ENCODE peak calls at places on chromosomes 5 and 9, in nine cellular contexts. One of them, this sample, is unnamed.

GRCh38 chr9:82565188-82565966 is 497.6 kb downstream of the RASEF start:
- DNase-seq in activated CD4-positive, CD25-positive, alpha-beta regulatory T cell: no peak
- DNase-seq in mucosa of descending colon: no peak
- DNase-seq in GM03348: no peak
- DNase-seq in stimulated activated CD4-positive, alpha-beta T cell treated with anti-CD3 and anti-CD28 coated beads, Interleukin-1b, Interleukin-23, amount 100 ng/mL, for 24 hours: no peak
- DNase-seq in NCI-H774: no peak
- DNase-seq in COR-L47: no peak
- DNase-seq in fibroblast of pulmonary artery: no peak
- DNase-seq in activated CD8-positive, alpha-beta memory T cell treated with anti-CD3 and anti-CD28 coated beads, Interleukin-2, amount 10 ng/mL, durations not matched to agents 7 days and 5 days: no peak
- DNase-seq in this sample: no peak

GRCh38 chr9:99269429-99269828 is 47.3 kb downstream of the SEC61B start:
- DNase-seq in activated CD4-positive, CD25-positive, alpha-beta regulatory T cell: no peak
- DNase-seq in mucosa of descending colon: no peak
- DNase-seq in GM03348: peak; percentile 73
- DNase-seq in stimulated activated CD4-positive, alpha-beta T cell treated with anti-CD3 and anti-CD28 coated beads, Interleukin-1b, Interleukin-23, amount 100 ng/mL, for 24 hours: no peak
- DNase-seq in NCI-H774: no peak
- DNase-seq in COR-L47: no peak
- DNase-seq in fibroblast of pulmonary artery: peak; percentile 74
- DNase-seq in activated CD8-positive, alpha-beta memory T cell treated with anti-CD3 and anti-CD28 coated beads, Interleukin-2, amount 10 ng/mL, durations not matched to agents 7 days and 5 days: no peak
- DNase-seq in this sample: peak; percentile 87

GRCh38 chr5:124402144-124402581 is 344.3 kb downstream of the ZNF608 start:
- DNase-seq in activated CD4-positive, CD25-positive, alpha-beta regulatory T cell: no peak
- DNase-seq in mucosa of descending colon: peak; percentile 11
- DNase-seq in GM03348: no peak
- DNase-seq in stimulated activated CD4-positive, alpha-beta T cell treated with anti-CD3 and anti-CD28 coated beads, Interleukin-1b, Interleukin-23, amount 100 ng/mL, for 24 hours: no peak
- DNase-seq in NCI-H774: no peak
- DNase-seq in COR-L47: no peak
- DNase-seq in fibroblast of pulmonary artery: peak; percentile 79
- DNase-seq in activated CD8-positive, alpha-beta memory T cell treated with anti-CD3 and anti-CD28 coated beads, Interleukin-2, amount 10 ng/mL, durations not matched to agents 7 days and 5 days: no peak
- DNase-seq in this sample: peak; percentile 75

GRCh38 chr5:132751444-132751843 is 4.2 kb downstream of the CCNI2 start:
- DNase-seq in activated CD4-positive, CD25-positive, alpha-beta regulatory T cell: no peak
- DNase-seq in mucosa of descending colon: no peak
- DNase-seq in GM03348: peak; percentile 77
- DNase-seq in stimulated activated CD4-positive, alpha-beta T cell treated with anti-CD3 and anti-CD28 coated beads, Interleukin-1b, Interleukin-23, amount 100 ng/mL, for 24 hours: peak; percentile 37
- DNase-seq in NCI-H774: no peak
- DNase-seq in COR-L47: no peak
- DNase-seq in fibroblast of pulmonary artery: peak; percentile 89
- DNase-seq in activated CD8-positive, alpha-beta memory T cell treated with anti-CD3 and anti-CD28 coated beads, Interleukin-2, amount 10 ng/mL, durations not matched to agents 7 days and 5 days: peak; percentile 54
- DNase-seq in this sample: no peak

GRCh38 chr5:112419596-112420110 is 576 bp upstream of the EPB41L4A start:
- DNase-seq in activated CD4-positive, CD25-positive, alpha-beta regulatory T cell: no peak
- DNase-seq in mucosa of descending colon: peak; percentile 82
- DNase-seq in GM03348: peak; percentile 42
- DNase-seq in stimulated activated CD4-positive, alpha-beta T cell treated with anti-CD3 and anti-CD28 coated beads, Interleukin-1b, Interleukin-23, amount 100 ng/mL, for 24 hours: no peak
- DNase-seq in NCI-H774: peak; percentile 41
- DNase-seq in COR-L47: peak; percentile 30
- DNase-seq in fibroblast of pulmonary artery: peak; percentile 33
- DNase-seq in activated CD8-positive, alpha-beta memory T cell treated with anti-CD3 and anti-CD28 coated beads, Interleukin-2, amount 10 ng/mL, durations not matched to agents 7 days and 5 days: no peak
- DNase-seq in this sample: peak; percentile 14

GRCh38 chr5:68365894-68366293 is 150.3 kb downstream of the PIK3R1 start:
- DNase-seq in activated CD4-positive, CD25-positive, alpha-beta regulatory T cell: no peak
- DNase-seq in mucosa of descending colon: no peak
- DNase-seq in GM03348: no peak
- DNase-seq in stimulated activated CD4-positive, alpha-beta T cell treated with anti-CD3 and anti-CD28 coated beads, Interleukin-1b, Interleukin-23, amount 100 ng/mL, for 24 hours: no peak
- DNase-seq in NCI-H774: no peak
- DNase-seq in COR-L47: no peak
- DNase-seq in fibroblast of pulmonary artery: no peak
- DNase-seq in activated CD8-positive, alpha-beta memory T cell treated with anti-CD3 and anti-CD28 coated beads, Interleukin-2, amount 10 ng/mL, durations not matched to agents 7 days and 5 days: no peak
- DNase-seq in this sample: no peak

GRCh38 chr5:98968056-98968564 is 39.3 kb upstream of the CHD1 start:
- DNase-seq in activated CD4-positive, CD25-positive, alpha-beta regulatory T cell: no peak
- DNase-seq in mucosa of descending colon: no peak
- DNase-seq in GM03348: no peak
- DNase-seq in stimulated activated CD4-positive, alpha-beta T cell treated with anti-CD3 and anti-CD28 coated beads, Interleukin-1b, Interleukin-23, amount 100 ng/mL, for 24 hours: no peak
- DNase-seq in NCI-H774: no peak
- DNase-seq in COR-L47: no peak
- DNase-seq in fibroblast of pulmonary artery: no peak
- DNase-seq in activated CD8-positive, alpha-beta memory T cell treated with anti-CD3 and anti-CD28 coated beads, Interleukin-2, amount 10 ng/mL, durations not matched to agents 7 days and 5 days: no peak
- DNase-seq in this sample: no peak

GRCh38 chr9:120985759-120986353 is 59.3 kb upstream of the TRAF1 start:
- DNase-seq in activated CD4-positive, CD25-positive, alpha-beta regulatory T cell: no peak
- DNase-seq in mucosa of descending colon: no peak
- DNase-seq in GM03348: peak; percentile 73
- DNase-seq in stimulated activated CD4-positive, alpha-beta T cell treated with anti-CD3 and anti-CD28 coated beads, Interleukin-1b, Interleukin-23, amount 100 ng/mL, for 24 hours: no peak
- DNase-seq in NCI-H774: peak; percentile 8
- DNase-seq in COR-L47: peak; percentile 35
- DNase-seq in fibroblast of pulmonary artery: peak; percentile 73
- DNase-seq in activated CD8-positive, alpha-beta memory T cell treated with anti-CD3 and anti-CD28 coated beads, Interleukin-2, amount 10 ng/mL, durations not matched to agents 7 days and 5 days: no peak
- DNase-seq in this sample: peak; percentile 70

GRCh38 chr5:157510682-157511081 is 50.7 kb downstream of the NIPAL4 start:
- DNase-seq in activated CD4-positive, CD25-positive, alpha-beta regulatory T cell: no peak
- DNase-seq in mucosa of descending colon: no peak
- DNase-seq in GM03348: no peak
- DNase-seq in stimulated activated CD4-positive, alpha-beta T cell treated with anti-CD3 and anti-CD28 coated beads, Interleukin-1b, Interleukin-23, amount 100 ng/mL, for 24 hours: no peak
- DNase-seq in NCI-H774: no peak
- DNase-seq in COR-L47: no peak
- DNase-seq in fibroblast of pulmonary artery: no peak
- DNase-seq in activated CD8-positive, alpha-beta memory T cell treated with anti-CD3 and anti-CD28 coated beads, Interleukin-2, amount 10 ng/mL, durations not matched to agents 7 days and 5 days: no peak
- DNase-seq in this sample: no peak

GRCh38 chr5:74252033-74252430 is 388.5 kb downstream of the ENC1 start:
- DNase-seq in activated CD4-positive, CD25-positive, alpha-beta regulatory T cell: no peak
- DNase-seq in mucosa of descending colon: no peak
- DNase-seq in GM03348: no peak
- DNase-seq in stimulated activated CD4-positive, alpha-beta T cell treated with anti-CD3 and anti-CD28 coated beads, Interleukin-1b, Interleukin-23, amount 100 ng/mL, for 24 hours: no peak
- DNase-seq in NCI-H774: no peak
- DNase-seq in COR-L47: no peak
- DNase-seq in fibroblast of pulmonary artery: no peak
- DNase-seq in activated CD8-positive, alpha-beta memory T cell treated with anti-CD3 and anti-CD28 coated beads, Interleukin-2, amount 10 ng/mL, durations not matched to agents 7 days and 5 days: no peak
- DNase-seq in this sample: no peak

GRCh38 chr5:15501057-15501791 is 1.2 kb downstream of the FBXL7 start:
- DNase-seq in activated CD4-positive, CD25-positive, alpha-beta regulatory T cell: no peak
- DNase-seq in mucosa of descending colon: peak; percentile 48
- DNase-seq in GM03348: peak; percentile 85
- DNase-seq in stimulated activated CD4-positive, alpha-beta T cell treated with anti-CD3 and anti-CD28 coated beads, Interleukin-1b, Interleukin-23, amount 100 ng/mL, for 24 hours: no peak
- DNase-seq in NCI-H774: no peak
- DNase-seq in COR-L47: no peak
- DNase-seq in fibroblast of pulmonary artery: peak; percentile 84
- DNase-seq in activated CD8-positive, alpha-beta memory T cell treated with anti-CD3 and anti-CD28 coated beads, Interleukin-2, amount 10 ng/mL, durations not matched to agents 7 days and 5 days: no peak
- DNase-seq in this sample: peak; percentile 78

GRCh38 chr5:178424141-178424855 is 165.9 kb downstream of the COL23A1 start:
- DNase-seq in activated CD4-positive, CD25-positive, alpha-beta regulatory T cell: no peak
- DNase-seq in mucosa of descending colon: no peak
- DNase-seq in GM03348: no peak
- DNase-seq in stimulated activated CD4-positive, alpha-beta T cell treated with anti-CD3 and anti-CD28 coated beads, Interleukin-1b, Interleukin-23, amount 100 ng/mL, for 24 hours: no peak
- DNase-seq in NCI-H774: no peak
- DNase-seq in COR-L47: no peak
- DNase-seq in fibroblast of pulmonary artery: no peak
- DNase-seq in activated CD8-positive, alpha-beta memory T cell treated with anti-CD3 and anti-CD28 coated beads, Interleukin-2, amount 10 ng/mL, durations not matched to agents 7 days and 5 days: peak; percentile 27
- DNase-seq in this sample: no peak

GRCh38 chr9:107274096-107274495 is 9.0 kb upstream of the RAD23B start:
- DNase-seq in activated CD4-positive, CD25-positive, alpha-beta regulatory T cell: no peak
- DNase-seq in mucosa of descending colon: no peak
- DNase-seq in GM03348: no peak
- DNase-seq in stimulated activated CD4-positive, alpha-beta T cell treated with anti-CD3 and anti-CD28 coated beads, Interleukin-1b, Interleukin-23, amount 100 ng/mL, for 24 hours: no peak
- DNase-seq in NCI-H774: no peak
- DNase-seq in COR-L47: no peak
- DNase-seq in fibroblast of pulmonary artery: no peak
- DNase-seq in activated CD8-positive, alpha-beta memory T cell treated with anti-CD3 and anti-CD28 coated beads, Interleukin-2, amount 10 ng/mL, durations not matched to agents 7 days and 5 days: no peak
- DNase-seq in this sample: no peak

GRCh38 chr9:134994926-134995791 is 77.4 kb upstream of the FCN1 start:
- DNase-seq in activated CD4-positive, CD25-positive, alpha-beta regulatory T cell: no peak
- DNase-seq in mucosa of descending colon: no peak
- DNase-seq in GM03348: no peak
- DNase-seq in stimulated activated CD4-positive, alpha-beta T cell treated with anti-CD3 and anti-CD28 coated beads, Interleukin-1b, Interleukin-23, amount 100 ng/mL, for 24 hours: no peak
- DNase-seq in NCI-H774: no peak
- DNase-seq in COR-L47: no peak
- DNase-seq in fibroblast of pulmonary artery: no peak
- DNase-seq in activated CD8-positive, alpha-beta memory T cell treated with anti-CD3 and anti-CD28 coated beads, Interleukin-2, amount 10 ng/mL, durations not matched to agents 7 days and 5 days: no peak
- DNase-seq in this sample: no peak

GRCh38 chr5:41856644-41857491 is 13.4 kb downstream of the OXCT1 start:
- DNase-seq in activated CD4-positive, CD25-positive, alpha-beta regulatory T cell: no peak
- DNase-seq in mucosa of descending colon: no peak
- DNase-seq in GM03348: peak; percentile 74
- DNase-seq in stimulated activated CD4-positive, alpha-beta T cell treated with anti-CD3 and anti-CD28 coated beads, Interleukin-1b, Interleukin-23, amount 100 ng/mL, for 24 hours: no peak
- DNase-seq in NCI-H774: peak; percentile 67
- DNase-seq in COR-L47: peak; percentile 56
- DNase-seq in fibroblast of pulmonary artery: peak; percentile 87
- DNase-seq in activated CD8-positive, alpha-beta memory T cell treated with anti-CD3 and anti-CD28 coated beads, Interleukin-2, amount 10 ng/mL, durations not matched to agents 7 days and 5 days: peak; percentile 70
- DNase-seq in this sample: peak; percentile 48

GRCh38 chr9:2174911-2175310 is 159.8 kb downstream of the SMARCA2 start:
- DNase-seq in activated CD4-positive, CD25-positive, alpha-beta regulatory T cell: no peak
- DNase-seq in mucosa of descending colon: no peak
- DNase-seq in GM03348: no peak
- DNase-seq in stimulated activated CD4-positive, alpha-beta T cell treated with anti-CD3 and anti-CD28 coated beads, Interleukin-1b, Interleukin-23, amount 100 ng/mL, for 24 hours: no peak
- DNase-seq in NCI-H774: no peak
- DNase-seq in COR-L47: no peak
- DNase-seq in fibroblast of pulmonary artery: no peak
- DNase-seq in activated CD8-positive, alpha-beta memory T cell treated with anti-CD3 and anti-CD28 coated beads, Interleukin-2, amount 10 ng/mL, durations not matched to agents 7 days and 5 days: no peak
- DNase-seq in this sample: no peak

GRCh38 chr9:38362912-38363588 is 29.5 kb upstream of the ALDH1B1 start:
- DNase-seq in activated CD4-positive, CD25-positive, alpha-beta regulatory T cell: no peak
- DNase-seq in mucosa of descending colon: no peak
- DNase-seq in GM03348: peak; percentile 84
- DNase-seq in stimulated activated CD4-positive, alpha-beta T cell treated with anti-CD3 and anti-CD28 coated beads, Interleukin-1b, Interleukin-23, amount 100 ng/mL, for 24 hours: no peak
- DNase-seq in NCI-H774: peak; percentile 71
- DNase-seq in COR-L47: peak; percentile 87
- DNase-seq in fibroblast of pulmonary artery: peak; percentile 86
- DNase-seq in activated CD8-positive, alpha-beta memory T cell treated with anti-CD3 and anti-CD28 coated beads, Interleukin-2, amount 10 ng/mL, durations not matched to agents 7 days and 5 days: no peak
- DNase-seq in this sample: peak; percentile 79